ENCODE peak calls at places on chromosomes 2 and 18, in six cellular contexts. T is HepG2, B is GM12878, R is K562, P is NB4, E is endothelial cell of umbilical vein. Z is an unnamed sample.
A peak's percentile ranks its signal among the peaks of the same experiment; 100 is the strongest.

GRCh38 chr18:49459404-49460171 is 857 bp downstream of the DYM start:
- DNase-seq in T (no peak), B (no peak), R (peak; percentile 19), P (peak; percentile 27), E (peak; percentile 8), Z (peak; percentile 26)

GRCh38 chr18:23386317-23386716 is 66.8 kb upstream of the RIOK3 start:
- DNase-seq in T (peak; percentile 69), B (no peak), R (no peak), P (no peak), E (no peak), Z (no peak)

GRCh38 chr2:10947005-10947440 is 35.3 kb downstream of the KCNF1 start:
- DNase-seq in T (no peak), B (no peak), R (no peak), P (peak; percentile 14), E (no peak), Z (no peak)

GRCh38 chr2:229572434-229573338 is 141.7 kb downstream of the DNER start:
- DNase-seq in T (no peak), B (no peak), R (no peak), P (no peak), E (no peak), Z (no peak)

GRCh38 chr2:191866195-191866594 is 19.3 kb upstream of the CAVIN2 start:
- DNase-seq in T (peak; percentile 23), B (no peak), R (no peak), P (no peak), E (no peak), Z (no peak)

GRCh38 chr2:53498210-53498609 is 269.4 kb upstream of the CHAC2 start:
- DNase-seq in T (no peak), B (no peak), R (no peak), P (no peak), E (no peak), Z (no peak)

GRCh38 chr18:79586436-79587297 is 92.9 kb upstream of the CTDP1 start:
- DNase-seq in T (no peak), B (no peak), R (peak; percentile 27), P (no peak), E (no peak), Z (no peak)

GRCh38 chr18:8871484-8871883 is 166.1 kb downstream of the MTCL1 start:
- DNase-seq in T (no peak), B (no peak), R (no peak), P (no peak), E (no peak), Z (no peak)

GRCh38 chr2:24509840-24510239 is 18.8 kb downstream of the NCOA1 start:
- DNase-seq in T (no peak), B (no peak), R (no peak), P (no peak), E (no peak), Z (no peak)

GRCh38 chr2:167681234-167681633 is 566.2 kb downstream of the STK39 start:
- DNase-seq in T (no peak), B (no peak), R (no peak), P (no peak), E (no peak), Z (no peak)

GRCh38 chr2:78982638-78983330 is 42.7 kb upstream of the REG3G start:
- DNase-seq in T (no peak), B (no peak), R (no peak), P (no peak), E (no peak), Z (no peak)

GRCh38 chr18:74063023-74063422 is 84.6 kb downstream of the FBXO15 start:
- DNase-seq in T (no peak), B (no peak), R (peak; percentile 6), P (peak; percentile 32), E (no peak), Z (no peak)

GRCh38 chr18:24201699-24202687 is 63.1 kb downstream of the CABYR start:
- DNase-seq in T (no peak), B (no peak), R (no peak), P (no peak), E (no peak), Z (no peak)

GRCh38 chr18:57951999-57952774 is 91.8 kb upstream of the NEDD4L start:
- DNase-seq in T (no peak), B (no peak), R (no peak), P (no peak), E (no peak), Z (no peak)

GRCh38 chr2:226836548-226836885 is 663 bp downstream of the RHBDD1 start:
- DNase-seq in T (no peak), B (no peak), R (no peak), P (no peak), E (no peak), Z (no peak)

GRCh38 chr2:212088353-212088752 is 450.2 kb downstream of the ERBB4 start:
- DNase-seq in T (no peak), B (no peak), R (no peak), P (peak; percentile 4), E (no peak), Z (no peak)

GRCh38 chr2:3324036-3324386 is 53.6 kb downstream of the EIPR1 start:
- DNase-seq in T (no peak), B (no peak), R (no peak), P (no peak), E (no peak), Z (no peak)

GRCh38 chr2:16184945-16185660 is 244.8 kb downstream of the MYCN start:
- DNase-seq in T (no peak), B (no peak), R (no peak), P (no peak), E (no peak), Z (no peak)

GRCh38 chr2:1055014-1055595 is 104.5 kb downstream of the SNTG2 start:
- DNase-seq in T (no peak), B (no peak), R (no peak), P (no peak), E (no peak), Z (no peak)

GRCh38 chr2:21467910-21468309 is 344.1 kb downstream of the TDRD15 start:
- DNase-seq in T (no peak), B (peak; percentile 4), R (no peak), P (no peak), E (no peak), Z (no peak)

GRCh38 chr2:164538250-164538866 is 82.9 kb downstream of the GRB14 start:
- DNase-seq in T (peak; percentile 65), B (no peak), R (peak; percentile 10), P (peak; percentile 52), E (peak; percentile 56), Z (peak; percentile 52)

GRCh38 chr18:10139783-10140410 is 226.1 kb downstream of the VAPA start:
- DNase-seq in T (no peak), B (no peak), R (no peak), P (peak; percentile 11), E (no peak), Z (peak; percentile 15)

GRCh38 chr2:10169581-10169980 is 47.0 kb downstream of the RRM2 start:
- DNase-seq in T (no peak), B (no peak), R (no peak), P (no peak), E (peak; percentile 78), Z (no peak)

GRCh38 chr2:149473538-149473937 is 114.0 kb downstream of the MMADHC start:
- DNase-seq in T (no peak), B (no peak), R (no peak), P (no peak), E (no peak), Z (no peak)

GRCh38 chr2:54768772-54769428 is 45.4 kb downstream of the EML6 start:
- DNase-seq in T (no peak), B (no peak), R (no peak), P (no peak), E (peak; percentile 6), Z (no peak)

DNA sequence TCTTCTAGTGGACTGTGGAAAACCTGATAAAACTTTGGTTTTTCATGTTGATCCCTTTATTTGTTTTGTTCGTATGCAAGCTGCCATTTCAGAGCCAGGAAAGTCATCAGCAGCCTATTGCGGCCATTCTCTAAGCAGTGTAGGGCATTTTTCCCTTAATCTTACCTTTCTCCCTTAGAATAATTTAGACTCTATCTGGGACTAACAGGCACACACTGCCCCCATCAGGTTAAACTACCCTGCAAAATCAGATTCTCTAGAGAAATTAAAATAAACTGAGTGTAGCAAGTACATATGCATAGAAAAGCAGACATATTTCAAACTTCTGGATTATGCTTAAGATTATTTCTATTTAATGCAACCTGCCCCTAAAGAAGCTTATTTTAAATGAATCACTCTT is 347.4 kb downstream of the METTL4 start:
- DNase-seq in T (peak; percentile 11), B (no peak), R (peak; percentile 61), P (peak; percentile 45), E (peak; percentile 65), Z (peak; percentile 16)
- TF ChIP-seq MYC in T (no peak), B (no peak), R (no peak), P (no peak), E (no peak), Z (no peak)

GRCh38 chr2:73921581-73921980 is 5.1 kb upstream of the DGUOK start:
- DNase-seq in T (no peak), B (no peak), R (no peak), P (no peak), E (no peak), Z (no peak)

GRCh38 chr2:73922681-73923080 is 4.0 kb upstream of the DGUOK start:
- DNase-seq in T (no peak), B (no peak), R (no peak), P (no peak), E (no peak), Z (no peak)

GRCh38 chr2:73918856-73919255 is 7.8 kb upstream of the DGUOK start:
- DNase-seq in T (no peak), B (no peak), R (no peak), P (no peak), E (no peak), Z (no peak)

GRCh38 chr2:73919596-73920228 is 7.0 kb upstream of the DGUOK start:
- DNase-seq in T (no peak), B (no peak), R (no peak), P (no peak), E (no peak), Z (no peak)

GRCh38 chr2:73920577-73921545 is 5.8 kb upstream of the DGUOK start:
- DNase-seq in T (peak; percentile 55), B (no peak), R (peak; percentile 87), P (peak; percentile 79), E (peak; percentile 16), Z (peak; percentile 56)
- TF ChIP-seq MYC in T (peak; percentile 4), B (no peak), R (no peak), P (no peak), E (no peak), Z (no peak)

GRCh38 chr2:70517804-70518203 is 35.8 kb downstream of the TGFA start:
- DNase-seq in T (no peak), B (no peak), R (no peak), P (no peak), E (no peak), Z (no peak)
- TF ChIP-seq MYC in T (peak; percentile 60), B (no peak), R (no peak), P (no peak), E (no peak), Z (no peak)

DNA sequence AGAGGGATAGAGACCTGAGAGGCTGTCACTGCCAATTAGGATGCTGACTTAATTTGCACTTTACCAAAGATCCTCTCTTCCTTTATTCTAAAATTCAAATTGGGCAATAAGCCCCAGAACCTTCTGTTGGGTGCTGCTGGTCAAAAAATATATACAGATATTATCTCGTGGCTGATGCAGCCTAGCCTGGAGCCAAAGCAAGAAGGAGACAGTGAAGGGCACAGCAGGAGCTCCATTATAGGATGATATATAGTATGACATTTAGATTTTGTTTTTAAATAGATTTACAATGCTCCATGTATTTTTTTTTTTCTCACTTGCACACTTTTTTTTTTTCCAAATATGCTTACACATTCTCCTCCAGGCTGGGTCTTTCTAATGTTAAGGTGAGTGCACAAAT is 579.3 kb downstream of the PIK3C3 start:
- DNase-seq in T (no peak), B (no peak), R (no peak), P (no peak), E (no peak), Z (no peak)
- TF ChIP-seq MYC in T (no peak), B (no peak), R (no peak), P (no peak), E (no peak), Z (no peak)

GRCh38 chr2:188970201-188970600 is 4.0 kb upstream of the COL3A1 start:
- DNase-seq in T (no peak), B (no peak), R (no peak), P (no peak), E (no peak), Z (no peak)
- TF ChIP-seq MYC in T (no peak), B (no peak), R (no peak), P (no peak), E (no peak), Z (no peak)

Z was measured in A549.